ENCODE peak calls at places on chromosomes 13 and 19, in seven cellular contexts. E, V, Y, P, N, H and G are unnamed samples.

GRCh38 chr19:21569497-21569870 is 64.1 kb downstream of the ZNF429 start:
- DNase-seq in V (peak; percentile 65), H (peak; percentile 73), P (peak; percentile 70), Y (peak; percentile 57), N (peak; percentile 78), E (peak; percentile 58), G (peak; percentile 27)

GRCh38 chr13:73708393-73708985 is 425.7 kb downstream of the KLF12 start:
- DNase-seq in P (no peak), H (no peak), N (peak; percentile 73), Y (peak; percentile 80), E (no peak), V (no peak), G (peak; percentile 83)

GRCh38 chr13:99231726-99232125 is 26.5 kb downstream of the GPR18 start:
- DNase-seq in N (no peak), V (no peak), H (no peak), E (no peak), P (no peak), Y (no peak), G (no peak)

GRCh38 chr19:48629297-48629598 is 7.9 kb downstream of the DBP start:
- DNase-seq in Y (no peak), P (no peak), E (no peak), H (no peak), V (no peak), N (peak; percentile 5), G (no peak)

GRCh38 chr13:37769078-37769477 is 100.5 kb downstream of the TRPC4 start:
- DNase-seq in N (no peak), P (no peak), H (no peak), Y (no peak), E (no peak), V (no peak), G (no peak)

GRCh38 chr13:98445340-98446233 is 131.3 kb downstream of the STK24 start:
- DNase-seq in H (peak; percentile 52), P (peak; percentile 74), Y (peak; percentile 52), E (peak; percentile 74), N (peak; percentile 74), V (peak; percentile 81), G (peak; percentile 79)

GRCh38 chr13:23321534-23322241 is 111.8 kb downstream of the SACS start:
- DNase-seq in Y (peak; percentile 90), V (peak; percentile 92), P (no peak), N (no peak), H (peak; percentile 51), E (no peak), G (no peak)

GRCh38 chr13:36395280-36395679 is 37.0 kb upstream of the CCNA1 start:
- DNase-seq in E (no peak), V (no peak), H (no peak), N (no peak), P (no peak), Y (peak; percentile 81), G (peak; percentile 11)

GRCh38 chr19:33263325-33264023 is 37.8 kb upstream of the SLC7A10 start:
- DNase-seq in H (no peak), E (no peak), Y (no peak), V (no peak), P (no peak), N (no peak), G (no peak)

GRCh38 chr13:64782459-64782858 is 2447.7 kb downstream of the PCDH9 start:
- DNase-seq in P (no peak), E (no peak), Y (no peak), N (no peak), H (no peak), V (no peak), G (no peak)

GRCh38 chr19:35195822-35196221 is 32.7 kb downstream of the FAM187B start:
- DNase-seq in H (no peak), E (no peak), Y (no peak), V (no peak), N (no peak), P (no peak), G (no peak)

GRCh38 chr19:45137179-45137761 is 23.5 kb downstream of the NKPD1 start:
- DNase-seq in E (no peak), V (no peak), Y (no peak), N (peak; percentile 4), P (no peak), H (no peak), G (no peak)

GRCh38 chr19:44776402-44777096 is 1.1 kb upstream of the CBLC start:
- DNase-seq in Y (no peak), H (peak; percentile 55), N (no peak), P (no peak), V (no peak), E (no peak), G (no peak)

GRCh38 chr13:114004416-114005205 is 30.7 kb upstream of the C13orf46 start:
- DNase-seq in E (no peak), H (peak; percentile 34), N (no peak), P (peak; percentile 46), V (peak; percentile 68), Y (peak; percentile 76), G (no peak)

GRCh38 chr13:23279321-23279720 is 98.5 kb downstream of the SGCG start:
- DNase-seq in Y (no peak), E (no peak), H (no peak), N (no peak), P (no peak), V (no peak), G (no peak)

DNA sequence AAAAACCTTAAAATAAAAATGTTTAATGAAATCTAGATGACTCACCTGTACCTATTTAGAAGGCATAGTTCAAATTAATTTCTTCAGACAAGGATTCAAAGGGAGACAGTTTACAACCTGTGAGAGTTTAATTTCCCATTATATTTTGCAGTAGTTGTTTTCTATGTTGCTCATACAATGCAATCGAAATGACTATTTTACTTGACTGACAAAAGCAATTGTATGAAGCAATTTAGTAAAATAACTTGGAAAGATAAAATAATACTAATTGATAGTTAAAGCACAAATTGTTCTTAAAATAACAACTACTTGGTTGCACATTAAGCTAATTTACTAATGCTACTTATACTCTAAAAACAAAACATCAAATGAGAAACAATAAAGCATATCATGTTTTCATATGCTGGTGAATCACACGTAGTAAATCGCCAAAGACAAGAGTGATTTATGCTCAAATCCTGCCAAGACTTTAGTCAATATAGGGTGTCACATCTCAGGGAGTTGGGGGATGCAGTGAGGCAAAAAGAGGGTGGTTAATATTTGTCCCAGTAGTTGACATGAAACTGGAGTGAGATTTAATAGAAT is 6.4 kb downstream of the DACH1 start:
- DNase-seq in Y (no peak), E (no peak), V (no peak), N (no peak), H (no peak), P (no peak), G (no peak)
- H3K27ac ChIP-seq in Y (no peak overlapping the region), E (no peak overlapping the region), V (no peak overlapping the region), N (no peak overlapping the region), H (no peak overlapping the region), P (no peak overlapping the region), G (no peak overlapping the region)

GRCh38 chr19:38385804-38386257 is 2.0 kb downstream of the GGN start:
- DNase-seq in H (no peak), E (no peak), V (no peak), N (peak; percentile 27), P (no peak), Y (no peak), G (no peak)

GRCh38 chr19:38385057-38385803 is 2.6 kb downstream of the GGN start:
- DNase-seq in N (peak; percentile 44), Y (no peak), H (no peak), E (no peak), P (no peak), V (no peak), G (no peak)

GRCh38 chr19:38387550-38388309 is at the start of gene GGN:
- DNase-seq in N (peak; percentile 92), E (peak; percentile 71), Y (peak; percentile 95), V (peak; percentile 95), H (peak; percentile 88), P (peak; percentile 77), G (peak; percentile 74)

GRCh38 chr19:38386968-38387549 is 775 bp downstream of the GGN start:
- DNase-seq in Y (peak; percentile 20), P (no peak), E (no peak), N (no peak), V (no peak), H (peak; percentile 52), G (no peak)

GRCh38 chr19:38386300-38386967 is 1.4 kb downstream of the GGN start:
- DNase-seq in H (no peak), P (no peak), N (peak; percentile 36), E (no peak), Y (no peak), V (no peak), G (no peak)
- H3K27me3 ChIP-seq in H (no peaks in the 10 kb centered on the region), P (no peaks in the 10 kb centered on the region), N (no peaks in the 10 kb centered on the region), E (no peaks in the 10 kb centered on the region), Y (no peaks in the 10 kb centered on the region), V (no peaks in the 10 kb centered on the region), G (peaks cover 4% of the 10 kb centered on the region)

DNA sequence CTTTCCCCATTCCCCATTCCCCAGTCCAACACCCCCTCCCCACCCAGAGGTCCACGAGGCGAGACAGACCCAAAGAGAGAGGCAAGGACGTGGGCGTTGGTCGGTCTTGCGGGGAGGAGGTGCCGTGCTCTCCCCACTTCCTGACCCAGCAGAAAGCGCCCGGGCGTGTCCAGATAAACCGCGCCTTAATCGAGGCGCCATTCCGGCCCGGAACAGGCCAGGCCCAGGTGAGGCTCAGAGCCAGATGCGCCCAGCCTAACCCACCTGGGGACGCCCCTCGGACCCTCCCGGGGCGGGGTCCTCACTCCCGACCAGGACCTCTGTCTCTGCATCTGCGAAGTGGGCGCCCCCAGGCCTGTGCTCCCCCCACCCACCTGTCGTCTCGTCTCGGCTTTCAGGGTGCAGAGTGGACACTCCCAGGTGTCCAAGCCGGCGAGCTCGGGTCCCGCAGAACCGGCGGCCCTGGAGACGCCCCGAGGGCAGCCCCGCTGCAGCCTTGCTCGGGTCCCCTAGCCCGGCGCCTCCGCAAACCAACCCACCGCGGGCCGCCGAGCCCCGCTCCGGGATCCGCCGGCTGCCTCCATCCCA is 5.1 kb upstream of the ONECUT3 start:
- DNase-seq in Y (no peak), H (no peak), N (peak; percentile 19), V (no peak), P (no peak), E (no peak), G (no peak)
- H3K27ac ChIP-seq in Y (no peak overlapping the region), H (no peak overlapping the region), N (no peak overlapping the region), V (no peak overlapping the region), P (no peak overlapping the region), E (no peak overlapping the region), G (no peak overlapping the region)

GRCh38 chr13:111666377-111666776 is 345.9 kb downstream of the TEX29 start:
- DNase-seq in H (no peak), Y (no peak), N (no peak), E (no peak), P (no peak), V (no peak), G (no peak)

GRCh38 chr13:111665691-111666095 is 345.3 kb downstream of the TEX29 start:
- DNase-seq in H (no peak), V (no peak), E (no peak), P (no peak), Y (no peak), N (no peak), G (no peak)

GRCh38 chr13:111667757-111668156 is 347.3 kb downstream of the TEX29 start:
- DNase-seq in N (no peak), V (no peak), P (no peak), E (no peak), Y (no peak), H (no peak), G (no peak)

GRCh38 chr13:111664696-111665095 is 344.3 kb downstream of the TEX29 start:
- DNase-seq in P (no peak), E (no peak), V (no peak), Y (no peak), N (no peak), H (no peak), G (no peak)

DNA sequence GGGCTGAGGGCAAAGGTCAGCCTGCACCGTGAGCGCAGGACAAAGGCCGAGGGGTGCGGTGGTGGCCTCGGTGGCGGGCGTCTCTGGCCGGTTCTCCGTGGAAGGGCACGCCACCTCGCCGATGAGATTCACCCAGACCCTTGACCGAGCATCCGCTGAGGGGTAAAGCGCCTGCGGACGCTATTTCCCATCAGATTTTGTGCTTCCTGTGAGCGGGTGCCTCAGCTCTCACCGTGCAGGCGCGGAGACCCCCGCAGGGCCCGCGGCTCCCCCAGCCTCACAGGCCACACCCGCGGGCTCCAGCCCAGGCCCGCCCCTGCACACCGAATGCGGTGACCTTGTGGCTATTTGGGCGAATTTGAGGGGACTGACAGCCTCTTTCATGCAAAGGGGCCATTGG is 348.0 kb downstream of the TEX29 start:
- DNase-seq in H (no peak), Y (no peak), P (no peak), V (no peak), E (no peak), N (no peak), G (no peak)
- H3K27me3 ChIP-seq in H (no peaks in the 10 kb centered on the region), Y (no peaks in the 10 kb centered on the region), P (no peaks in the 10 kb centered on the region), V (no peaks in the 10 kb centered on the region), E (no peaks in the 10 kb centered on the region), N (no peaks in the 10 kb centered on the region), G (no peaks in the 10 kb centered on the region)